ENCODE peak calls at places on chromosomes 7 and 10, in five cellular contexts. M, J, S, N and Q are unnamed samples.
A peak's percentile ranks its signal among the peaks of the same experiment; 100 is the strongest.

GRCh38 chr7:101120315-101120714 is 6.6 kb upstream of the SERPINE1 start:
- DNase-seq in M (no peak), J (no peak), S (no peak), N (no peak), Q (no peak)

GRCh38 chr10:104123397-104123796 is 1.4 kb downstream of the SFR1 start:
- DNase-seq in M (no peak), J (no peak), S (no peak), N (no peak), Q (no peak)

GRCh38 chr7:155481764-155482163 is 23.8 kb downstream of the EN2 start:
- DNase-seq in M (no peak), J (no peak), S (no peak), N (no peak), Q (no peak)

GRCh38 chr10:97131702-97132101 is 54.1 kb downstream of the SLIT1 start:
- DNase-seq in M (no peak), J (no peak), S (no peak), N (no peak), Q (no peak)

GRCh38 chr10:105023706-105024105 is 382.6 kb downstream of the SORCS3 start:
- DNase-seq in M (no peak), J (no peak), S (no peak), N (no peak), Q (no peak)

GRCh38 chr7:101890666-101891065 is 73.2 kb downstream of the CUX1 start:
- DNase-seq in M (no peak), J (no peak), S (no peak), N (no peak), Q (no peak)

GRCh38 chr7:49893131-49893530 is 119.7 kb downstream of the VWC2 start:
- DNase-seq in M (no peak), J (no peak), S (no peak), N (no peak), Q (no peak)

GRCh38 chr7:123871998-123872867 is 27.3 kb downstream of the HYAL4 start:
- DNase-seq in M (peak; percentile 51), J (peak; percentile 58), S (peak; percentile 45), N (peak; percentile 55), Q (no peak)

GRCh38 chr10:124802313-124802675 is 675 bp downstream of the ABRAXAS2 start:
- DNase-seq in M (no peak), J (no peak), S (peak; percentile 8), N (no peak), Q (no peak)

GRCh38 chr7:76037310-76037709 is 10.5 kb downstream of the STYXL1 start:
- DNase-seq in M (no peak), J (no peak), S (no peak), N (no peak), Q (no peak)

GRCh38 chr7:17986826-17987225 is 40.8 kb downstream of the PRPS1L1 start:
- DNase-seq in M (no peak), J (no peak), S (no peak), N (no peak), Q (no peak)

GRCh38 chr7:151311294-151311864 is 30.2 kb upstream of the NUB1 start:
- DNase-seq in M (no peak), J (no peak), S (peak; percentile 54), N (peak; percentile 45), Q (peak; percentile 65)

GRCh38 chr10:101631821-101632475 is 43.8 kb downstream of the DPCD start:
- DNase-seq in M (no peak), J (no peak), S (no peak), N (no peak), Q (no peak)

GRCh38 chr7:39527296-39527695 is 38.9 kb upstream of the YAE1 start:
- DNase-seq in M (no peak), J (no peak), S (no peak), N (no peak), Q (no peak)

GRCh38 chr10:132915411-132915810 is 27.0 kb downstream of the CFAP46 start:
- DNase-seq in M (no peak), J (no peak), S (no peak), N (no peak), Q (no peak)

GRCh38 chr10:132986076-132986475 is 43.7 kb upstream of the CFAP46 start:
- DNase-seq in M (no peak), J (no peak), S (no peak), N (no peak), Q (no peak)

GRCh38 chr7:151818674-151819519 is 58.0 kb downstream of the PRKAG2 start:
- DNase-seq in M (no peak), J (no peak), S (no peak), N (no peak), Q (peak; percentile 59)

GRCh38 chr7:158023157-158023556 is 564.5 kb downstream of the PTPRN2 start:
- DNase-seq in M (no peak), J (no peak), S (no peak), N (no peak), Q (no peak)

GRCh38 chr10:33781666-33782395 is 447.4 kb upstream of the NRP1 start:
- DNase-seq in M (no peak), J (no peak), S (no peak), N (no peak), Q (no peak)

DNA sequence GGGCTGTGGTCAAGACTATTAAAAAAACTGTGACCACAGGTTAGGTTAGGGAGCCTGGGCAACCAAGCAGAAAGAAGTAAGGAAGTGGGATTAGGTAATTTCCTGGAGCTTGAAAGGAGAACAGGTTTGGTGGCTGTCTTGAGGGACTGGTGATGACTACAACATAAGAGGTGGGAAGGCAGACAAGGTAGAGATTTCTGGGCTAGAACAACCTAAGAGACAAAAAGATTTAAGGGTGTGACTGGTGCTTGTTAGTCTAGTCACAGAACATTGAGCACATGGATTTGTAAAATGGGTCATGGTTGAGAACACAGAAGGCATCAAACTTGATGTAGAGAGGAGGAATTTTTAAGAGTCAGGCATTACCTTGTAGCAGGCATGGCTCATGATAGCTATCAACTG is 123.7 kb upstream of the ASAH2 start:
- DNase-seq in M (no peak), J (no peak), S (no peak), N (no peak), Q (no peak)
- TF ChIP-seq JUND in M (no peak), J (no peak), S (no peak), N (no peak), Q (no peak)

GRCh38 chr10:99524050-99524666 is 8.6 kb upstream of the NKX2-3 start:
- DNase-seq in M (no peak), J (no peak), S (no peak), N (no peak), Q (no peak)

GRCh38 chr10:99522078-99522479 is 10.7 kb upstream of the NKX2-3 start:
- DNase-seq in M (no peak), J (peak; percentile 62), S (no peak), N (no peak), Q (no peak)

GRCh38 chr10:99521474-99522077 is 11.2 kb upstream of the NKX2-3 start:
- DNase-seq in M (no peak), J (peak; percentile 62), S (no peak), N (peak; percentile 57), Q (no peak)

GRCh38 chr10:99523251-99523773 is 9.4 kb upstream of the NKX2-3 start:
- DNase-seq in M (no peak), J (peak; percentile 68), S (no peak), N (no peak), Q (no peak)

GRCh38 chr10:99522511-99523250 is 10.1 kb upstream of the NKX2-3 start:
- DNase-seq in M (no peak), J (peak; percentile 89), S (no peak), N (no peak), Q (no peak)
- TF ChIP-seq JUND in M (no peak), J (no peak), S (no peak), N (no peak), Q (no peak)

GRCh38 chr7:7819442-7820247 is 101.2 kb upstream of the RPA3 start:
- DNase-seq in M (no peak), J (no peak), S (no peak), N (no peak), Q (no peak)

GRCh38 chr7:7817748-7818147 is 99.3 kb upstream of the RPA3 start:
- DNase-seq in M (no peak), J (no peak), S (no peak), N (no peak), Q (no peak)

GRCh38 chr7:7815395-7815794 is 97.0 kb upstream of the RPA3 start:
- DNase-seq in M (no peak), J (no peak), S (no peak), N (no peak), Q (no peak)

GRCh38 chr7:7816816-7817536 is 98.6 kb upstream of the RPA3 start:
- DNase-seq in M (no peak), J (no peak), S (no peak), N (peak; percentile 7), Q (no peak)

DNA sequence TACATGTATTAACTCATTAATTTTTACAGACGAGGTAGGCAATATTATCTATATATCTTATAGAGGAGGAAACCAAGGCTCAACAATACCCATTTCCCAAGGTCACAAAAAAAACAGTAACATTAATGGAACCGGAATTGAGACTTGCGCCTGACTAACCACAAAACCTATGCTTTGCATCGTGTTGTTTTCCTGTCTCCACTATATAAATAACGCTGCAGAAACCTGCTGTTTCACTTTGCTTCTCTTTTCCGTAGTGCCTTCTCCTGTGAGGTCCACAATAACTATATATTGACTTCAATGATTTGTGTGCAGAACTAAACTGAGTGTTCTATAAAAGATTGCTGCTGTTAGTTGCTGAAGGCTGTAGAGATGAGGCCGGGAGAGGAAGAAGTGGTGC is 97.7 kb upstream of the RPA3 start:
- DNase-seq in M (no peak), J (no peak), S (no peak), N (no peak), Q (no peak)
- TF ChIP-seq JUND in M (no peak), J (no peak), S (no peak), N (no peak), Q (no peak)

GRCh38 chr7:87877641-87878040 is 1.3 kb downstream of the DBF4 start:
- DNase-seq in M (no peak), J (no peak), S (no peak), N (no peak), Q (no peak)
- TF ChIP-seq JUND in M (no peak), J (no peak), S (no peak), N (no peak), Q (no peak)